ENCODE peak calls at places on chromosomes 16 and 17, in nine cellular contexts. E is HAP-1, Z is fibroblast of lung, G is IMR-90, T is heart right ventricle, W is heart left ventricle, L is astrocyte, H is prostate gland, I is mesendoderm. V is an unnamed sample.

GRCh38 chr17:68660302-68660701 is 59.1 kb upstream of the FAM20A start:
- DNase-seq in E (no peak), Z (no peak), G (no peak), T (no peak), W (no peak), L (no peak), H (no peak), I (no peak), V (no peak)

GRCh38 chr17:59623151-59623550 is 3.5 kb downstream of the CLTC start:
- DNase-seq in E (no peak), Z (no peak), G (no peak), T (no peak), W (no peak), L (no peak), H (no peak), I (no peak), V (no peak)

GRCh38 chr16:27322858-27323780 is 9.3 kb downstream of the IL4R start:
- DNase-seq in E (no peak), Z (no peak), G (no peak), T (no peak), W (no peak), L (no peak), H (no peak), I (peak; percentile 80), V (no peak)

GRCh38 chr16:3674513-3675295 is 20.2 kb downstream of the DNASE1 start:
- DNase-seq in E (no peak), Z (no peak), G (no peak), T (no peak), W (no peak), L (no peak), H (no peak), I (peak; percentile 13), V (no peak)

GRCh38 chr16:56306690-56307533 is 115.6 kb downstream of the GNAO1 start:
- DNase-seq in E (no peak), Z (no peak), G (no peak), T (no peak), W (no peak), L (no peak), H (no peak), I (no peak), V (no peak)

GRCh38 chr16:35744716-35745115 is 2285.3 kb downstream of the TP53TG3F start:
- DNase-seq in E (no peak), Z (no peak), G (no peak), T (no peak), W (no peak), L (no peak), H (no peak), I (no peak), V (peak; percentile 39)

GRCh38 chr16:1275791-1276579 is 20.1 kb downstream of the TPSD1 start:
- DNase-seq in E (no peak), Z (no peak), G (no peak), T (no peak), W (no peak), L (no peak), H (no peak), I (no peak), V (peak; percentile 44)

GRCh38 chr17:27367121-27367981 is 73.4 kb downstream of the WSB1 start:
- DNase-seq in E (no peak), Z (no peak), G (no peak), T (no peak), W (no peak), L (no peak), H (no peak), I (peak; percentile 27), V (no peak)

GRCh38 chr16:89945654-89946053 is 2.9 kb upstream of the DEF8 start:
- DNase-seq in E (no peak), Z (no peak), G (no peak), T (no peak), W (no peak), L (no peak), H (peak; percentile 37), I (no peak), V (no peak)

GRCh38 chr16:1563786-1564185 is 30.3 kb downstream of the TMEM204 start:
- DNase-seq in E (no peak), Z (no peak), G (no peak), T (no peak), W (no peak), L (no peak), H (no peak), I (no peak), V (no peak)

GRCh38 chr17:21388944-21389343 is 12.8 kb downstream of the KCNJ12 start:
- DNase-seq in E (no peak), Z (no peak), G (no peak), T (no peak), W (no peak), L (no peak), H (no peak), I (no peak), V (no peak)
- H3K4me1 ChIP-seq in E (no peaks in the 10 kb centered on the region), Z (no peaks in the 10 kb centered on the region), G (no peaks in the 10 kb centered on the region), T (peaks cover 15% of the 10 kb centered on the region), W (peaks cover 6% of the 10 kb centered on the region), L (no peaks in the 10 kb centered on the region), H (no peaks in the 10 kb centered on the region), I (no peaks in the 10 kb centered on the region), V (no peaks in the 10 kb centered on the region)

GRCh38 chr17:72387487-72387886 is 266.7 kb downstream of the SOX9 start:
- DNase-seq in E (no peak), Z (peak; percentile 92), G (peak; percentile 96), T (no peak), W (no peak), L (peak; percentile 96), H (no peak), I (peak; percentile 79), V (peak; percentile 89)
- H3K4me1 ChIP-seq in E (no peaks in the 10 kb centered on the region), Z (peaks cover 30% of the 10 kb centered on the region), G (peaks cover 31% of the 10 kb centered on the region), T (peaks cover 12% of the 10 kb centered on the region), W (no peaks in the 10 kb centered on the region), L (peaks cover 62% of the 10 kb centered on the region), H (no peaks in the 10 kb centered on the region), I (peaks cover 3% of the 10 kb centered on the region), V (peaks cover 84% of the 10 kb centered on the region)

GRCh38 chr17:50265212-50265611 is 9.1 kb upstream of the TMEM92 start:
- DNase-seq in E (no peak), Z (no peak), G (no peak), T (no peak), W (no peak), L (no peak), H (peak; percentile 70), I (no peak), V (no peak)

GRCh38 chr17:50266384-50267073 is 7.7 kb upstream of the TMEM92 start:
- DNase-seq in E (no peak), Z (peak; percentile 85), G (peak; percentile 88), T (peak; percentile 35), W (peak; percentile 58), L (peak; percentile 86), H (peak; percentile 85), I (no peak), V (peak; percentile 91)

GRCh38 chr17:50263293-50264262 is 10.7 kb upstream of the TMEM92 start:
- DNase-seq in E (no peak), Z (no peak), G (no peak), T (no peak), W (no peak), L (no peak), H (no peak), I (no peak), V (no peak)

GRCh38 chr17:50265690-50266306 is 8.5 kb upstream of the TMEM92 start:
- DNase-seq in E (no peak), Z (peak; percentile 48), G (no peak), T (no peak), W (no peak), L (no peak), H (no peak), I (no peak), V (no peak)

GRCh38 chr17:50264263-50265113 is 9.8 kb upstream of the TMEM92 start:
- DNase-seq in E (no peak), Z (no peak), G (peak; percentile 51), T (no peak), W (no peak), L (peak; percentile 43), H (no peak), I (no peak), V (peak; percentile 58)
- H3K4me1 ChIP-seq in E (no peaks in the 10 kb centered on the region), Z (peaks cover 37% of the 10 kb centered on the region), G (peaks cover 57% of the 10 kb centered on the region), T (peaks cover 33% of the 10 kb centered on the region), W (no peaks in the 10 kb centered on the region), L (peaks cover 69% of the 10 kb centered on the region), H (peaks cover 17% of the 10 kb centered on the region), I (no peaks in the 10 kb centered on the region), V (peaks cover 50% of the 10 kb centered on the region)

GRCh38 chr16:9116141-9116540 is 24.7 kb downstream of the HAPSTR1 start:
- DNase-seq in E (no peak), Z (no peak), G (no peak), T (no peak), W (no peak), L (no peak), H (no peak), I (no peak), V (no peak)
- H3K4me1 ChIP-seq in E (peaks cover 13% of the 10 kb centered on the region), Z (peaks cover 14% of the 10 kb centered on the region), G (peaks cover 17% of the 10 kb centered on the region), T (peaks cover 98% of the 10 kb centered on the region), W (peaks cover 32% of the 10 kb centered on the region), L (peaks cover 60% of the 10 kb centered on the region), H (no peaks in the 10 kb centered on the region), I (peaks cover 7% of the 10 kb centered on the region), V (peaks cover 65% of the 10 kb centered on the region)

DNA sequence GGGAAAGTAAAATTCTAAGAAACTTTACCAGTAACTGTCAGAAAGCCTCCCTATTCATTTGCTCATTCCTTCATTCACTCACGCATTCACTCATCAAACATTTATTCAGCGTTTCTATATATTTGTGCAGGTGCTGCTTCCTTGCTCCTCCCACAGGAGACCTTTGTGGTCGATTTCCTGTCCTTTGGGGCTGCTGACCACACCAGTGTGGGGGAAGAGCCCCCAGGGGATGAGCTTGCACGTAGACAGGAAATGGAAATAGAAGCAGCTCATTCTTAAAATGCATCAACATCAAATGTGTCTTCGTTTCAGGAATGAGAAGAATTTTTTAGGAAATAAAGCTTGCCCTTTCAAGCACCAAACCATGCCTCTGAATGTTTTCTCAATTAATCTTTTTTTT is 9.6 kb downstream of the PIK3R6 start:
- DNase-seq in E (no peak), Z (no peak), G (peak; percentile 42), T (no peak), W (peak; percentile 66), L (peak; percentile 64), H (no peak), I (peak; percentile 74), V (peak; percentile 82)
- H3K4me1 ChIP-seq in E (no peaks in the 10 kb centered on the region), Z (peaks cover 4% of the 10 kb centered on the region), G (no peaks in the 10 kb centered on the region), T (peaks cover 36% of the 10 kb centered on the region), W (peaks cover 5% of the 10 kb centered on the region), L (peaks cover 20% of the 10 kb centered on the region), H (no peaks in the 10 kb centered on the region), I (peaks cover 10% of the 10 kb centered on the region), V (peaks cover 29% of the 10 kb centered on the region)

V was measured in SJSA1.